ENCODE peak calls at places on chromosomes 4 and X, in six cellular contexts. One of them, this sample, is unnamed.

GRCh38 chr4:150591284-150591874 is 9.4 kb downstream of the MAB21L2 start:
- DNase-seq in IMR-90: no peak
- DNase-seq in H9: peak
- DNase-seq in HFF-Myc: no peak
- DNase-seq in choroid plexus epithelial cell: peak
- DNase-seq in adrenal gland: no peak
- DNase-seq in this sample: no peak

GRCh38 chrX:1551959-1552546 is 15.1 kb upstream of the P2RY8 start:
- DNase-seq in adrenal gland: no peak
- DNase-seq in choroid plexus epithelial cell: no peak
- DNase-seq in HFF-Myc: no peak
- DNase-seq in H9: no peak
- DNase-seq in IMR-90: no peak
- DNase-seq in this sample: no peak

GRCh38 chr4:150167054-150167453 is 88.8 kb downstream of the DCLK2 start:
- DNase-seq in H9: no peak
- DNase-seq in adrenal gland: peak
- DNase-seq in HFF-Myc: no peak
- DNase-seq in choroid plexus epithelial cell: no peak
- DNase-seq in IMR-90: no peak
- DNase-seq in this sample: no peak

GRCh38 chr4:76782837-76783236 is 115.1 kb downstream of the SOWAHB start:
- DNase-seq in IMR-90: peak
- DNase-seq in HFF-Myc: no peak
- DNase-seq in H9: no peak
- DNase-seq in adrenal gland: no peak
- DNase-seq in choroid plexus epithelial cell: peak
- DNase-seq in this sample: peak

GRCh38 chr4:48322063-48322462 is 19.3 kb upstream of the SLAIN2 start:
- DNase-seq in IMR-90: no peak
- DNase-seq in adrenal gland: no peak
- DNase-seq in choroid plexus epithelial cell: no peak
- DNase-seq in HFF-Myc: no peak
- DNase-seq in H9: no peak
- DNase-seq in this sample: no peak

GRCh38 chr4:53721276-53721675 is 130.0 kb upstream of the LNX1 start:
- DNase-seq in choroid plexus epithelial cell: no peak
- DNase-seq in H9: no peak
- DNase-seq in HFF-Myc: no peak
- DNase-seq in adrenal gland: no peak
- DNase-seq in IMR-90: no peak
- DNase-seq in this sample: peak

GRCh38 chr4:15953625-15954024 is 9.3 kb downstream of the FGFBP2 start:
- DNase-seq in H9: no peak
- DNase-seq in IMR-90: no peak
- DNase-seq in HFF-Myc: no peak
- DNase-seq in choroid plexus epithelial cell: no peak
- DNase-seq in adrenal gland: no peak
- DNase-seq in this sample: no peak

GRCh38 chr4:120064887-120065286 is 1.8 kb downstream of the MAD2L1 start:
- DNase-seq in IMR-90: no peak
- DNase-seq in choroid plexus epithelial cell: no peak
- DNase-seq in adrenal gland: no peak
- DNase-seq in HFF-Myc: no peak
- DNase-seq in H9: no peak
- DNase-seq in this sample: no peak

GRCh38 chr4:39933689-39934590 is 43.8 kb downstream of the PDS5A start:
- DNase-seq in adrenal gland: no peak
- DNase-seq in IMR-90: peak
- DNase-seq in choroid plexus epithelial cell: peak
- DNase-seq in H9: no peak
- DNase-seq in HFF-Myc: no peak
- DNase-seq in this sample: peak

GRCh38 chr4:91471280-91471679 is 832.5 kb upstream of the GRID2 start:
- DNase-seq in HFF-Myc: no peak
- DNase-seq in choroid plexus epithelial cell: no peak
- DNase-seq in H9: no peak
- DNase-seq in IMR-90: no peak
- DNase-seq in adrenal gland: no peak
- DNase-seq in this sample: no peak

GRCh38 chrX:7252013-7252610 is 104.2 kb upstream of the PUDP start:
- DNase-seq in choroid plexus epithelial cell: no peak
- DNase-seq in HFF-Myc: no peak
- DNase-seq in adrenal gland: no peak
- DNase-seq in IMR-90: no peak
- DNase-seq in H9: no peak
- DNase-seq in this sample: no peak

GRCh38 chrX:78429172-78429571 is 101.8 kb upstream of the CYSLTR1 start:
- DNase-seq in HFF-Myc: no peak
- DNase-seq in choroid plexus epithelial cell: no peak
- DNase-seq in adrenal gland: no peak
- DNase-seq in IMR-90: no peak
- DNase-seq in H9: no peak
- DNase-seq in this sample: no peak

GRCh38 chr4:15938182-15938581 is 358 bp downstream of the FGFBP1 start:
- DNase-seq in choroid plexus epithelial cell: no peak
- DNase-seq in HFF-Myc: no peak
- DNase-seq in IMR-90: no peak
- DNase-seq in adrenal gland: no peak
- DNase-seq in H9: peak
- DNase-seq in this sample: no peak

GRCh38 chr4:55921093-55921492 is 27.7 kb upstream of the CEP135 start:
- DNase-seq in IMR-90: no peak
- DNase-seq in choroid plexus epithelial cell: no peak
- DNase-seq in HFF-Myc: no peak
- DNase-seq in H9: no peak
- DNase-seq in adrenal gland: no peak
- DNase-seq in this sample: no peak

GRCh38 chr4:76430519-76431388 is 4.3 kb upstream of the SHROOM3 start:
- DNase-seq in HFF-Myc: peak
- DNase-seq in H9: no peak
- DNase-seq in IMR-90: peak
- DNase-seq in adrenal gland: no peak
- DNase-seq in choroid plexus epithelial cell: peak
- DNase-seq in this sample: peak

GRCh38 chr4:38782452-38783108 is at the start of gene TLR10:
- DNase-seq in IMR-90: peak
- DNase-seq in HFF-Myc: peak
- DNase-seq in adrenal gland: peak
- DNase-seq in choroid plexus epithelial cell: peak
- DNase-seq in H9: peak
- DNase-seq in this sample: no peak

GRCh38 chr4:79623125-79623905 is 215.3 kb upstream of the GK2 start:
- DNase-seq in H9: no peak
- DNase-seq in choroid plexus epithelial cell: peak
- DNase-seq in HFF-Myc: no peak
- DNase-seq in IMR-90: peak
- DNase-seq in adrenal gland: no peak
- DNase-seq in this sample: no peak

GRCh38 chrX:46376246-46376885 is 168.9 kb downstream of the ZNF674 start:
- DNase-seq in choroid plexus epithelial cell: peak
- DNase-seq in HFF-Myc: peak
- DNase-seq in H9: peak
- DNase-seq in IMR-90: peak
- DNase-seq in adrenal gland: no peak
- DNase-seq in this sample: peak

GRCh38 chr4:54683616-54684346 is 26.0 kb downstream of the KIT start:
- DNase-seq in H9: peak
- DNase-seq in adrenal gland: peak
- DNase-seq in HFF-Myc: no peak
- DNase-seq in choroid plexus epithelial cell: peak
- DNase-seq in IMR-90: no peak
- DNase-seq in this sample: peak

GRCh38 chr4:86302242-86302641 is 57.6 kb downstream of the MAPK10 start:
- DNase-seq in adrenal gland: peak
- DNase-seq in H9: peak
- DNase-seq in choroid plexus epithelial cell: no peak
- DNase-seq in HFF-Myc: peak
- DNase-seq in IMR-90: peak
- DNase-seq in this sample: no peak

GRCh38 chr4:72701987-72702819 is 133.2 kb upstream of the ADAMTS3 start:
- DNase-seq in IMR-90: peak
- DNase-seq in adrenal gland: peak
- DNase-seq in choroid plexus epithelial cell: peak
- DNase-seq in H9: no peak
- DNase-seq in HFF-Myc: peak
- DNase-seq in this sample: peak

GRCh38 chrX:81377329-81377728 is 175.4 kb downstream of the SH3BGRL start:
- DNase-seq in choroid plexus epithelial cell: peak
- DNase-seq in adrenal gland: no peak
- DNase-seq in IMR-90: peak
- DNase-seq in HFF-Myc: peak
- DNase-seq in H9: no peak
- DNase-seq in this sample: peak

GRCh38 chrX:153517421-153517820 is at the start of gene ATP2B3:
- DNase-seq in H9: no peak
- DNase-seq in adrenal gland: no peak
- DNase-seq in choroid plexus epithelial cell: no peak
- DNase-seq in HFF-Myc: no peak
- DNase-seq in IMR-90: no peak
- DNase-seq in this sample: no peak

GRCh38 chr4:138062929-138063328 is 179.2 kb downstream of the SLC7A11 start:
- DNase-seq in choroid plexus epithelial cell: peak
- DNase-seq in adrenal gland: no peak
- DNase-seq in HFF-Myc: no peak
- DNase-seq in IMR-90: peak
- DNase-seq in H9: peak
- DNase-seq in this sample: peak

GRCh38 chr4:108774809-108775530 is 12.1 kb upstream of the ETNPPL start:
- DNase-seq in HFF-Myc: no peak
- DNase-seq in choroid plexus epithelial cell: no peak
- DNase-seq in H9: no peak
- DNase-seq in adrenal gland: peak
- DNase-seq in IMR-90: no peak
- DNase-seq in this sample: no peak
- TF ChIP-seq CTCF in HFF-Myc: no peak
- TF ChIP-seq CTCF in choroid plexus epithelial cell: no peak
- TF ChIP-seq CTCF in H9: peak
- TF ChIP-seq CTCF in adrenal gland: peak
- TF ChIP-seq CTCF in IMR-90: no peak
- TF ChIP-seq CTCF in this sample: no peak

DNA sequence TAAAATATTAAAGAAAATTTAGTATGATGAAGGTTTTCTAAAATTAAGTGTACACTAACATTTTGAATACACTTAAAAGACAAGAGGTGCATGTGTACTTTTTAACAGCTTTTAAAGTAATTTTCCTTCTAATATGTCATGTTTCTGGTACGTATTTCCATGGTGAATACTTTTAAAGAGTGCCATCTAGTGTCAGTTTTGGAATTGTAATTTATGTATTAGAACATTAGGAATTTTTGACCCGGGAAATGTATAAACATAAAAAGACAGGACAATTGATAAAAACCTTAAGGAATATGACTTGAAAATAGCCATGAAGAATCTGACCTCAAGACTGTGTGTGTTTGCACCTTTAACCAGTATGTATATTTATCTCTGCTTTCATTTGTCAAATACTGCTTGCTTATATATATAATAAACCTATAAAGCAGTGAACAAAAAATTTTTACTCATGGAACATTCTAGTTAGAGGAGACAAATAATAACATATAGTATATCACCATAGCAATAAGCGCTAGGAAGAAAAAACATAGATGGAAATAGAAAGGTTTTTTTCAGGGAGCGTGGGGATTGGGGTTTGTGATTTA is 7.2 kb downstream of the GSTCD start:
- DNase-seq in adrenal gland: no peak
- DNase-seq in choroid plexus epithelial cell: peak
- DNase-seq in HFF-Myc: no peak
- DNase-seq in IMR-90: peak
- DNase-seq in H9: no peak
- DNase-seq in this sample: peak
- TF ChIP-seq CTCF in adrenal gland: peak
- TF ChIP-seq CTCF in choroid plexus epithelial cell: peak
- TF ChIP-seq CTCF in HFF-Myc: peak
- TF ChIP-seq CTCF in IMR-90: peak
- TF ChIP-seq CTCF in H9: no peak
- TF ChIP-seq CTCF in this sample: peak

GRCh38 chrX:72306085-72306801 is 529 bp upstream of the CITED1 start:
- DNase-seq in choroid plexus epithelial cell: no peak
- DNase-seq in IMR-90: no peak
- DNase-seq in adrenal gland: no peak
- DNase-seq in HFF-Myc: no peak
- DNase-seq in H9: no peak
- DNase-seq in this sample: no peak

GRCh38 chrX:72305286-72306084 is at the start of gene CITED1:
- DNase-seq in HFF-Myc: no peak
- DNase-seq in IMR-90: no peak
- DNase-seq in choroid plexus epithelial cell: no peak
- DNase-seq in H9: peak
- DNase-seq in adrenal gland: no peak
- DNase-seq in this sample: no peak

GRCh38 chrX:72306851-72307645 is 1.3 kb upstream of the CITED1 start:
- DNase-seq in adrenal gland: peak
- DNase-seq in IMR-90: peak
- DNase-seq in H9: peak
- DNase-seq in HFF-Myc: no peak
- DNase-seq in choroid plexus epithelial cell: peak
- DNase-seq in this sample: peak

GRCh38 chrX:72307646-72308051 is 1.9 kb upstream of the CITED1 start:
- DNase-seq in IMR-90: no peak
- DNase-seq in choroid plexus epithelial cell: no peak
- DNase-seq in adrenal gland: no peak
- DNase-seq in HFF-Myc: no peak
- DNase-seq in H9: no peak
- DNase-seq in this sample: no peak

GRCh38 chrX:72304877-72305276 is 837 bp downstream of the CITED1 start:
- DNase-seq in adrenal gland: no peak
- DNase-seq in IMR-90: no peak
- DNase-seq in H9: no peak
- DNase-seq in choroid plexus epithelial cell: no peak
- DNase-seq in HFF-Myc: no peak
- DNase-seq in this sample: no peak
- TF ChIP-seq CTCF in adrenal gland: no peak
- TF ChIP-seq CTCF in IMR-90: no peak
- TF ChIP-seq CTCF in H9: no peak
- TF ChIP-seq CTCF in choroid plexus epithelial cell: no peak
- TF ChIP-seq CTCF in HFF-Myc: no peak
- TF ChIP-seq CTCF in this sample: no peak

GRCh38 chr4:162497564-162498167 is 333.9 kb upstream of the FSTL5 start:
- DNase-seq in IMR-90: peak
- DNase-seq in HFF-Myc: no peak
- DNase-seq in adrenal gland: no peak
- DNase-seq in H9: no peak
- DNase-seq in choroid plexus epithelial cell: peak
- DNase-seq in this sample: peak

GRCh38 chr4:162498168-162498567 is 334.4 kb upstream of the FSTL5 start:
- DNase-seq in choroid plexus epithelial cell: peak
- DNase-seq in adrenal gland: no peak
- DNase-seq in H9: no peak
- DNase-seq in IMR-90: no peak
- DNase-seq in HFF-Myc: no peak
- DNase-seq in this sample: no peak

GRCh38 chr4:162502109-162502508 is 338.3 kb upstream of the FSTL5 start:
- DNase-seq in H9: no peak
- DNase-seq in adrenal gland: no peak
- DNase-seq in IMR-90: no peak
- DNase-seq in choroid plexus epithelial cell: no peak
- DNase-seq in HFF-Myc: no peak
- DNase-seq in this sample: no peak

GRCh38 chr4:162503868-162504267 is 340.1 kb upstream of the FSTL5 start:
- DNase-seq in adrenal gland: no peak
- DNase-seq in H9: no peak
- DNase-seq in IMR-90: no peak
- DNase-seq in choroid plexus epithelial cell: no peak
- DNase-seq in HFF-Myc: no peak
- DNase-seq in this sample: no peak

GRCh38 chr4:162499478-162499877 is 335.7 kb upstream of the FSTL5 start:
- DNase-seq in adrenal gland: no peak
- DNase-seq in choroid plexus epithelial cell: peak
- DNase-seq in HFF-Myc: no peak
- DNase-seq in H9: no peak
- DNase-seq in IMR-90: no peak
- DNase-seq in this sample: no peak
- TF ChIP-seq CTCF in adrenal gland: no peak
- TF ChIP-seq CTCF in choroid plexus epithelial cell: peak
- TF ChIP-seq CTCF in HFF-Myc: no peak
- TF ChIP-seq CTCF in H9: peak
- TF ChIP-seq CTCF in IMR-90: peak
- TF ChIP-seq CTCF in this sample: peak

This sample was measured in HFFc6.